ENCODE peak calls at places on chromosome 18, in eight cellular contexts. T is iPS DF 6.9; I is WERI-Rb-1; S is glutamatergic neuron; G is IMR-90; R is non-pigmented ciliary epithelial cell; L is activated naive CD4-positive, alpha-beta T cell; W is testis. Y is an unnamed sample.

GRCh38 chr18:48059363-48060109 is 129.1 kb upstream of the SMAD2 start:
- DNase-seq in S (no peak), R (no peak), G (no peak), T (no peak), W (no peak), I (peak), L (no peak), Y (no peak)

GRCh38 chr18:35376742-35377695 is at the start of gene ZNF396:
- DNase-seq in T (no peak), L (peak), I (peak), W (peak), S (peak), G (peak), R (no peak), Y (no peak)

GRCh38 chr18:69916412-69916811 is 31.3 kb downstream of the CD226 start:
- DNase-seq in R (no peak), L (no peak), G (peak), W (no peak), T (no peak), S (no peak), I (no peak), Y (no peak)

GRCh38 chr18:76991021-76991688 is 141.4 kb downstream of the MBP start:
- DNase-seq in I (no peak), R (no peak), T (no peak), G (no peak), L (no peak), S (peak), W (peak), Y (no peak)

GRCh38 chr18:25351280-25351772 is 640 bp downstream of the ZNF521 start:
- DNase-seq in S (no peak), L (no peak), W (no peak), T (no peak), I (no peak), G (peak), R (no peak), Y (no peak)

GRCh38 chr18:36850527-36851201 is 21.7 kb downstream of the KIAA1328 start:
- DNase-seq in R (peak), W (no peak), T (no peak), L (no peak), I (no peak), G (peak), S (no peak), Y (peak)

GRCh38 chr18:73980289-73980979 is 167.2 kb downstream of the FBXO15 start:
- DNase-seq in T (peak), W (peak), I (peak), R (no peak), S (peak), G (peak), L (no peak), Y (no peak)

GRCh38 chr18:33578371-33579146 is 540 bp downstream of the ASXL3 start:
- DNase-seq in W (peak), S (peak), R (no peak), L (no peak), G (no peak), T (no peak), I (no peak), Y (no peak)

GRCh38 chr18:12085136-12085535 is 8.5 kb upstream of the ANKRD62 start:
- DNase-seq in L (no peak), T (no peak), W (no peak), I (no peak), G (no peak), R (no peak), S (no peak), Y (no peak)

GRCh38 chr18:68262697-68263293 is 452.1 kb downstream of the TMX3 start:
- DNase-seq in L (no peak), G (peak), I (no peak), W (no peak), T (no peak), R (peak), S (no peak), Y (peak)

GRCh38 chr18:9575558-9575957 is 38.8 kb downstream of the PPP4R1 start:
- DNase-seq in L (no peak), R (peak), G (peak), W (peak), T (peak), I (peak), S (peak), Y (peak)

GRCh38 chr18:10213526-10213925 is 240.9 kb upstream of the APCDD1 start:
- DNase-seq in R (no peak), S (no peak), G (peak), T (no peak), I (no peak), L (no peak), W (no peak), Y (no peak)

GRCh38 chr18:79480171-79480981 is 84.6 kb downstream of the NFATC1 start:
- DNase-seq in T (no peak), L (no peak), W (no peak), S (peak), I (no peak), R (no peak), G (no peak), Y (no peak)

GRCh38 chr18:75875559-75875958 is 448.1 kb upstream of the SMIM21 start:
- DNase-seq in S (no peak), L (no peak), R (no peak), W (no peak), T (no peak), G (no peak), I (no peak), Y (no peak)

GRCh38 chr18:45836242-45837215 is 11.1 kb downstream of the SIGLEC15 start:
- DNase-seq in G (peak), T (no peak), L (no peak), R (no peak), W (no peak), S (no peak), I (no peak), Y (no peak)

GRCh38 chr18:50659091-50660003 is 99.5 kb downstream of the MAPK4 start:
- DNase-seq in I (peak), G (peak), S (no peak), W (no peak), L (no peak), T (no peak), R (peak), Y (no peak)

Y was measured in HS-5.